ENCODE peak calls at places on chromosomes 12 and 14, in four cellular contexts. W is NCI-H1092, D is AG20443, O is left cardiac atrium. X is an unnamed sample.

GRCh38 chr14:29630566-29631160 is 297.0 kb downstream of the PRKD1 start:
- DNase-seq in D (no peak), W (no peak), O (no peak), X (peak; percentile 5)

GRCh38 chr12:7131502-7131866 is 1.3 kb downstream of the CLSTN3 start:
- DNase-seq in W (no peak), O (no peak), D (no peak), X (no peak)

GRCh38 chr14:103561381-103562134 is 899 bp downstream of the BAG5 start:
- DNase-seq in O (peak; percentile 75), D (peak; percentile 75), W (no peak), X (peak; percentile 37)

GRCh38 chr12:93128332-93128707 is 199.2 kb upstream of the EEA1 start:
- DNase-seq in O (no peak), D (no peak), W (peak; percentile 78), X (no peak)

GRCh38 chr14:24334431-24335271 is at the start of gene ADCY4:
- DNase-seq in D (peak; percentile 43), O (peak; percentile 81), W (no peak), X (no peak)

GRCh38 chr12:122067966-122068365 is 10.6 kb upstream of the MLXIP start:
- DNase-seq in O (peak; percentile 50), D (no peak), W (peak; percentile 11), X (peak; percentile 64)

GRCh38 chr12:103909811-103910210 is 20.4 kb upstream of the HSP90B1 start:
- DNase-seq in D (peak; percentile 53), W (no peak), O (no peak), X (peak; percentile 46)

GRCh38 chr12:26732010-26732908 is 100.7 kb downstream of the ITPR2 start:
- DNase-seq in D (no peak), W (no peak), O (no peak), X (no peak)

GRCh38 chr12:115079760-115080159 is 395.8 kb upstream of the TBX3 start:
- DNase-seq in W (no peak), O (no peak), D (no peak), X (no peak)

GRCh38 chr14:88955470-88955869 is 131.0 kb downstream of the TTC8 start:
- DNase-seq in O (no peak), W (peak; percentile 4), D (no peak), X (no peak)

GRCh38 chr12:91890742-91891141 is 254.9 kb downstream of the BTG1 start:
- DNase-seq in W (no peak), O (no peak), D (no peak), X (peak; percentile 54)

GRCh38 chr12:66345212-66345611 is 42.9 kb downstream of the HELB start:
- DNase-seq in D (no peak), O (no peak), W (no peak), X (no peak)

GRCh38 chr12:30696486-30696885 is 817 bp upstream of the IPO8 start:
- DNase-seq in O (no peak), D (no peak), W (no peak), X (no peak)

GRCh38 chr12:11839093-11839641 is 189.7 kb downstream of the ETV6 start:
- DNase-seq in D (no peak), O (peak; percentile 63), W (peak; percentile 88), X (peak; percentile 20)

GRCh38 chr12:15688202-15688736 is 100.9 kb downstream of the EPS8 start:
- DNase-seq in D (no peak), O (peak; percentile 75), W (no peak), X (no peak)

GRCh38 chr12:6263931-6264330 is 46.6 kb upstream of the PLEKHG6 start:
- DNase-seq in W (no peak), O (no peak), D (no peak), X (no peak)

GRCh38 chr12:121513464-121514183 is 67.2 kb downstream of the KDM2B start:
- DNase-seq in O (peak; percentile 42), W (no peak), D (peak; percentile 34), X (no peak)

X was measured in foreskin fibroblast.